ENCODE peak calls at places on chromosomes 6 and 20, in six cellular contexts. D, E, O, V, I and X are unnamed samples.

GRCh38 chr6:71887006-71887743 is 825 bp downstream of the RIMS1 start:
- DNase-seq in O (no peak), V (no peak), D (peak; percentile 44), E (no peak), I (peak; percentile 38), X (no peak)

GRCh38 chr6:35896228-35896627 is 24.7 kb downstream of the SRPK1 start:
- DNase-seq in D (no peak), O (no peak), E (no peak), I (no peak), V (no peak), X (no peak)

GRCh38 chr6:27532820-27533538 is 60.1 kb upstream of the ZNF184 start:
- DNase-seq in V (no peak), I (peak; percentile 45), D (peak; percentile 43), O (no peak), E (no peak), X (no peak)

GRCh38 chr6:6319947-6320811 is at the start of gene F13A1:
- DNase-seq in O (no peak), D (no peak), E (peak; percentile 29), I (no peak), V (no peak), X (no peak)

GRCh38 chr20:38590682-38591483 is 9.9 kb downstream of the ADIG start:
- DNase-seq in V (no peak), O (no peak), D (no peak), E (no peak), I (peak; percentile 33), X (no peak)

GRCh38 chr6:106159531-106159940 is 73.4 kb downstream of the PRDM1 start:
- DNase-seq in V (peak; percentile 80), I (peak; percentile 97), D (no peak), O (no peak), E (no peak), X (no peak)

GRCh38 chr20:32563311-32564272 is 21.5 kb downstream of the NOL4L start:
- DNase-seq in O (no peak), E (no peak), V (no peak), I (no peak), D (no peak), X (no peak)

GRCh38 chr6:113630365-113630737 is 226.8 kb upstream of the MARCKS start:
- DNase-seq in D (no peak), E (no peak), O (no peak), V (peak; percentile 81), I (peak; percentile 73), X (no peak)

GRCh38 chr20:2151805-2152727 is 50.4 kb downstream of the STK35 start:
- DNase-seq in D (peak; percentile 9), E (no peak), V (peak; percentile 59), I (peak; percentile 88), O (no peak), X (no peak)

GRCh38 chr6:105868823-105869460 is 217.2 kb upstream of the PRDM1 start:
- DNase-seq in O (no peak), D (no peak), I (no peak), V (no peak), E (peak; percentile 56), X (no peak)

GRCh38 chr6:110534731-110535164 is 58.3 kb upstream of the SLC22A16 start:
- DNase-seq in V (peak; percentile 76), E (no peak), O (no peak), D (no peak), I (peak; percentile 95), X (no peak)

GRCh38 chr6:74170118-74170517 is 474.1 kb downstream of the CD109 start:
- DNase-seq in E (no peak), I (peak; percentile 45), O (no peak), V (peak; percentile 91), D (no peak), X (no peak)

GRCh38 chr6:135657207-135657606 is 159.7 kb upstream of the AHI1 start:
- DNase-seq in V (no peak), I (no peak), O (no peak), D (no peak), E (no peak), X (no peak)

GRCh38 chr6:84466521-84466920 is 239.1 kb upstream of the CEP162 start:
- DNase-seq in E (no peak), V (peak; percentile 38), D (no peak), I (peak; percentile 81), O (peak; percentile 35), X (no peak)

GRCh38 chr6:101226677-101227135 is 166.8 kb upstream of the GRIK2 start:
- DNase-seq in I (peak; percentile 3), V (no peak), E (peak; percentile 23), O (peak; percentile 2), D (peak; percentile 58), X (peak; percentile 64)

GRCh38 chr20:14915356-14915755 is 577.9 kb upstream of the FLRT3 start:
- DNase-seq in E (no peak), O (no peak), D (peak; percentile 49), V (no peak), I (no peak), X (no peak)

GRCh38 chr6:158688860-158689259 is 39.0 kb downstream of the SYTL3 start:
- DNase-seq in D (no peak), E (no peak), O (no peak), V (no peak), I (peak; percentile 50), X (no peak)

GRCh38 chr6:164195605-164196004 is 781.1 kb downstream of the QKI start:
- DNase-seq in I (no peak), V (no peak), O (no peak), E (no peak), D (no peak), X (no peak)
- H3K4me3 ChIP-seq in I (no peak overlapping the region), V (no peak overlapping the region), O (no peak overlapping the region), E (no peak overlapping the region), D (no peak overlapping the region), X (no peak overlapping the region)

GRCh38 chr6:26249959-26250805 is 114.8 kb upstream of the BTN3A2 start:
- DNase-seq in D (peak; percentile 73), O (no peak), V (peak; percentile 85), E (no peak), I (peak; percentile 52), X (no peak)

GRCh38 chr6:26250806-26251075 is 114.3 kb upstream of the BTN3A2 start:
- DNase-seq in E (no peak), V (no peak), I (peak; percentile 40), D (peak; percentile 66), O (no peak), X (no peak)

GRCh38 chr6:26249709-26249958 is 115.4 kb upstream of the BTN3A2 start:
- DNase-seq in E (no peak), O (no peak), I (no peak), D (no peak), V (no peak), X (no peak)

GRCh38 chr6:26254666-26255176 is 110.3 kb upstream of the BTN3A2 start:
- DNase-seq in E (no peak), V (no peak), I (no peak), D (no peak), O (no peak), X (no peak)

DNA sequence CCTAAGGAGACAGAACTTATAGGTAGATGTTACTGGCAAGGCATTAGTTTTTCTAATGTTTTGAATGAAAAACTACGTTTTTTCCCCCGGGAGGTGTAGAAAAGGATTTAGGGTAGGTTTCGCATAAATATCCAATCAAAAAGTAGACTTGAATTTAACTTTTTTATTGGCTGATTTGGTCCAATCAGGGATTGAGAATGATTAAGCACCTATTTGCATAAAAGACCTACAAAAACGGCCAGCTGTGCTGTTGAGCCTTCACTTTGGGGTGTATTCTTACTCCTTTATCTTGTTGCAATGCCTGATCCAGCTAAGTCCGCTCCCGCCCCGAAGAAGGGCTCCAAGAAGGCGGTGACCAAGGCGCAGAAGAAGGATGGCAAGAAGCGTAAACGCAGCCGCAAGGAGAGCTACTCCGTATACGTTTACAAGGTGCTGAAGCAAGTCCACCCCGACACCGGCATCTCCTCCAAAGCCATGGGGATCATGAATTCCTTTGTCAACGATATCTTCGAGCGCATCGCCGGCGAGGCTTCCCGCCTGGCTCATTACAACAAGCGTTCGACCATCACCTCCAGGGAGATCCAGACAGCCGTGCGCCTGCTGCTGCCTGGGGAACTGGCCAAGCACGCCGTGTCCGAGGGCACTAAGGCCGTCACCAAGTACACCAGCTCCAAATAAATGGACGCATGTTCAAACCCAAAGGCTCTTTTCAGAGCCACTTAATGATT is 113.5 kb upstream of the BTN3A2 start:
- DNase-seq in E (no peak), D (peak; percentile 83), I (peak; percentile 52), O (no peak), V (peak; percentile 97), X (no peak)
- H3K9me3 ChIP-seq in E (peaks cover 17% of the 10 kb centered on the region), D (no peaks in the 10 kb centered on the region), I (no peaks in the 10 kb centered on the region), O (no peaks in the 10 kb centered on the region), V (no peaks in the 10 kb centered on the region), X (peaks cover 2% of the 10 kb centered on the region)

GRCh38 chr20:45111799-45112471 is 3.0 kb downstream of the WFDC5 start:
- DNase-seq in O (no peak), I (peak; percentile 29), V (peak; percentile 23), D (no peak), E (peak; percentile 61), X (no peak)

GRCh38 chr20:45111285-45111684 is 3.7 kb downstream of the WFDC5 start:
- DNase-seq in I (no peak), E (no peak), D (no peak), O (no peak), V (no peak), X (no peak)

GRCh38 chr20:45109634-45110033 is 5.3 kb downstream of the WFDC5 start:
- DNase-seq in E (no peak), D (no peak), V (no peak), I (no peak), O (no peak), X (no peak)

GRCh38 chr20:45113865-45114264 is 1.1 kb downstream of the WFDC5 start:
- DNase-seq in V (no peak), I (no peak), E (no peak), D (no peak), O (no peak), X (no peak)

DNA sequence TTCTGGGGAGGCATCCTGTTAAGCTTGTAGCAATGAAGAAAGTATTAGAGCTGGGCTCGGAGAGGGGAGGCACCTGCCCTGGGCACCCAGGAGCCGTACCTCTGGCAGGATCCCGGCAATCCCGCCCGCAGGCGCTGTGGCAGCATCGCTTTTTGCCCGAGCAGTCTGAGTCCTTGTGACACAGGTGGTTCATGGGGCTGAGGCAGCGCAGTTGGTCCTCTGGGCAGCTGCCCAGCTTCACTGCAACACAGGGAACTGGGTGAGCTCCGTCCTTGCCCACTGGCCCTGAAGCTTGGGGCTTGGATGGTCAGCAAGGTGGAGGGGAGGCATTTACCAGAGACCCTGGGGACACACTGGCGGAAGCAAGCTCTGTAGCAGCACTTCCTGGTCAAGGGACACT is 4.7 kb downstream of the WFDC5 start:
- DNase-seq in V (no peak), D (no peak), O (no peak), I (no peak), E (no peak), X (no peak)
- H3K4me3 ChIP-seq in V (no peak overlapping the region), D (no peak overlapping the region), O (no peak overlapping the region), I (no peak overlapping the region), E (no peak overlapping the region), X (no peak overlapping the region)

DNA sequence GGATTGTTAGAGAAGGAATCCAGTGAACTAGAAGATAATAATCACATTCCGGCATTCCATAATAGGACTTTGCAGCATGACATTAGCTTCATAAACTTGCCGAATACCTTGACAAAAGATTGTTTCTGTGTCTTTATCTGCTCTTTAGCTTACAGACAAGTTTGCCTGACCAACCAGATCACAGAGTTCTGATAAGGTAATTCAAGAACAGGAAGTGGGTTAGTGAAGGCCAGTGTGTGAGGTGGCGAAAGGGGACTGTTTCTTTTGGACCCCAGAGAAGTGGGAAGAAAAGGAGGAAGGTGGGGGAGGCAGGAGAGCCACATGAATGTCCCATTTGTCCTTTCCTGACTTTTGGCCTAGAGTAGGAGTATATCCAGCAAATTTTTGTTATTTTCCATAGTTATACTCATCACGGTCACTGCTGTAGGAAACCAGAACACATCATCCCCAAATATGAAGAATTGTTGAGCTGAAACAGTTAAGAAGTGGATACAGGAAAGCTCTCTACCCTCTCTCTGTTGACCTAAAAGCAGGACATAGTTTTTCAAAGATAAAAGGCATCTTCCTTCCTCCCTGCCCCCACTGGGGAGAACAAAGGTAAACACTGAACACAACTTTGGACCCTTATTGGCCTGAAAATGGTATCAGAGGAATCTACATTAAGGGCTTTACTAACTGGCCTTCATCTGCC is 72.4 kb upstream of the TNFAIP3 start:
- DNase-seq in O (no peak), D (no peak), V (no peak), E (no peak), I (no peak), X (no peak)
- H3K9me3 ChIP-seq in O (no peaks in the 10 kb centered on the region), D (no peaks in the 10 kb centered on the region), V (no peaks in the 10 kb centered on the region), E (no peaks in the 10 kb centered on the region), I (no peaks in the 10 kb centered on the region), X (no peaks in the 10 kb centered on the region)